ENCODE peak calls at places on chromosomes 4 and X, in five cellular contexts. I is activated CD4-positive, alpha-beta T cell treated with anti-CD3 and anti-CD28 coated beads, Interleukin-2, amount 10 ng/mL, durations not matched to agents 7 days and 5 days; P is NCI-H69; C is neural progenitor cell; D is PC-9. J is an unnamed sample.

GRCh38 chr4:48047421-48047844 is 30.9 kb downstream of the NIPAL1 start:
- DNase-seq in D (no peak), C (no peak), P (no peak), I (peak), J (no peak)

GRCh38 chr4:111699163-111699562 is 446.1 kb upstream of the FAM241A start:
- DNase-seq in I (no peak), C (no peak), D (no peak), P (no peak), J (no peak)

GRCh38 chr4:155442267-155443105 is 65.7 kb upstream of the MAP9 start:
- DNase-seq in I (peak), D (no peak), P (peak), C (peak), J (peak)

GRCh38 chrX:17788956-17789562 is 51.8 kb downstream of the SCML1 start:
- DNase-seq in I (no peak), C (no peak), D (no peak), P (no peak), J (no peak)

GRCh38 chr4:182142146-182143085 is 100.8 kb upstream of the TENM3 start:
- DNase-seq in D (no peak), P (peak), I (no peak), C (peak), J (no peak)

GRCh38 chrX:100895365-100896075 is 21.4 kb upstream of the NOX1 start:
- DNase-seq in C (peak), D (peak), P (peak), I (peak), J (peak)

GRCh38 chr4:6258026-6258360 is 11.7 kb upstream of the WFS1 start:
- DNase-seq in P (no peak), D (no peak), I (no peak), C (no peak), J (no peak)

GRCh38 chrX:140733766-140734342 is 24.3 kb downstream of the LINC00632 start:
- DNase-seq in D (no peak), I (peak), C (peak), P (peak), J (peak)

GRCh38 chr4:174461438-174462106 is 60.7 kb downstream of the HPGD start:
- DNase-seq in D (no peak), P (peak), C (no peak), I (no peak), J (no peak)

GRCh38 chr4:139454646-139455045 is 725 bp downstream of the RAB33B start:
- DNase-seq in D (no peak), I (no peak), C (no peak), P (no peak), J (no peak)

GRCh38 chr4:95193391-95194224 is 355.2 kb downstream of the UNC5C start:
- DNase-seq in C (no peak), D (no peak), P (peak), I (no peak), J (no peak)

GRCh38 chrX:106300239-106300638 is 132.1 kb downstream of the PWWP3B start:
- DNase-seq in I (no peak), D (peak), P (no peak), C (no peak), J (no peak)

GRCh38 chr4:66465111-66465510 is 794.8 kb upstream of the EPHA5 start:
- DNase-seq in P (no peak), I (no peak), C (no peak), D (no peak), J (no peak)

GRCh38 chr4:76067652-76068286 is 6.7 kb upstream of the ART3 start:
- DNase-seq in C (peak), D (peak), P (peak), I (peak), J (peak)

J was measured in HAP-1.